ENCODE peak calls at places on chromosomes 13 and 19, in nine cellular contexts. One of them, this sample, is unnamed.

GRCh38 chr13:33228645-33229445 is 56.7 kb downstream of the STARD13 start:
- DNase-seq in B cell: peak
- DNase-seq in pancreas: no peak
- DNase-seq in cardiac muscle cell: peak
- DNase-seq in CD4-positive, alpha-beta T cell: no peak
- DNase-seq in heart left ventricle: no peak
- DNase-seq in left lung: no peak
- DNase-seq in AG09309: no peak
- DNase-seq in astrocyte: peak
- DNase-seq in this sample: peak

GRCh38 chr13:81446441-81446840 is 1105.5 kb upstream of the SPRY2 start:
- DNase-seq in B cell: no peak
- DNase-seq in pancreas: no peak
- DNase-seq in cardiac muscle cell: no peak
- DNase-seq in CD4-positive, alpha-beta T cell: no peak
- DNase-seq in heart left ventricle: no peak
- DNase-seq in left lung: no peak
- DNase-seq in AG09309: no peak
- DNase-seq in astrocyte: no peak
- DNase-seq in this sample: no peak

GRCh38 chr19:501646-502045 is 5.4 kb downstream of the MADCAM1 start:
- DNase-seq in B cell: no peak
- DNase-seq in pancreas: no peak
- DNase-seq in cardiac muscle cell: no peak
- DNase-seq in CD4-positive, alpha-beta T cell: no peak
- DNase-seq in heart left ventricle: no peak
- DNase-seq in left lung: no peak
- DNase-seq in AG09309: no peak
- DNase-seq in astrocyte: no peak
- DNase-seq in this sample: no peak

GRCh38 chr13:33832872-33833271 is 14.9 kb downstream of the RFC3 start:
- DNase-seq in B cell: no peak
- DNase-seq in pancreas: no peak
- DNase-seq in cardiac muscle cell: no peak
- DNase-seq in CD4-positive, alpha-beta T cell: no peak
- DNase-seq in heart left ventricle: no peak
- DNase-seq in left lung: no peak
- DNase-seq in AG09309: no peak
- DNase-seq in astrocyte: no peak
- DNase-seq in this sample: no peak

GRCh38 chr19:8208119-8208709 is 956 bp upstream of the CERS4 start:
- DNase-seq in B cell: peak
- DNase-seq in pancreas: no peak
- DNase-seq in cardiac muscle cell: peak
- DNase-seq in CD4-positive, alpha-beta T cell: no peak
- DNase-seq in heart left ventricle: no peak
- DNase-seq in left lung: no peak
- DNase-seq in AG09309: no peak
- DNase-seq in astrocyte: no peak
- DNase-seq in this sample: no peak

GRCh38 chr13:76917096-76917495 is 30.9 kb upstream of the KCTD12 start:
- DNase-seq in B cell: no peak
- DNase-seq in pancreas: no peak
- DNase-seq in cardiac muscle cell: peak
- DNase-seq in CD4-positive, alpha-beta T cell: no peak
- DNase-seq in heart left ventricle: no peak
- DNase-seq in left lung: no peak
- DNase-seq in AG09309: no peak
- DNase-seq in astrocyte: peak
- DNase-seq in this sample: no peak

GRCh38 chr13:31631071-31631470 is 108.3 kb upstream of the RXFP2 start:
- DNase-seq in B cell: no peak
- DNase-seq in pancreas: no peak
- DNase-seq in cardiac muscle cell: no peak
- DNase-seq in CD4-positive, alpha-beta T cell: no peak
- DNase-seq in heart left ventricle: no peak
- DNase-seq in left lung: no peak
- DNase-seq in AG09309: no peak
- DNase-seq in astrocyte: no peak
- DNase-seq in this sample: no peak

GRCh38 chr13:70747305-70747704 is 639.1 kb upstream of the KLHL1 start:
- DNase-seq in B cell: no peak
- DNase-seq in pancreas: no peak
- DNase-seq in cardiac muscle cell: no peak
- DNase-seq in CD4-positive, alpha-beta T cell: no peak
- DNase-seq in heart left ventricle: no peak
- DNase-seq in left lung: no peak
- DNase-seq in AG09309: no peak
- DNase-seq in astrocyte: no peak
- DNase-seq in this sample: no peak

GRCh38 chr13:97978661-97979450 is 25.4 kb downstream of the IPO5 start:
- DNase-seq in B cell: no peak
- DNase-seq in pancreas: no peak
- DNase-seq in cardiac muscle cell: peak
- DNase-seq in CD4-positive, alpha-beta T cell: no peak
- DNase-seq in heart left ventricle: no peak
- DNase-seq in left lung: no peak
- DNase-seq in AG09309: no peak
- DNase-seq in astrocyte: peak
- DNase-seq in this sample: peak

GRCh38 chr19:34148672-34149185 is 23.6 kb upstream of the LSM14A start:
- DNase-seq in B cell: no peak
- DNase-seq in pancreas: no peak
- DNase-seq in cardiac muscle cell: no peak
- DNase-seq in CD4-positive, alpha-beta T cell: no peak
- DNase-seq in heart left ventricle: no peak
- DNase-seq in left lung: no peak
- DNase-seq in AG09309: no peak
- DNase-seq in astrocyte: no peak
- DNase-seq in this sample: no peak

GRCh38 chr13:38073931-38074330 is 204.4 kb upstream of the TRPC4 start:
- DNase-seq in B cell: no peak
- DNase-seq in pancreas: no peak
- DNase-seq in cardiac muscle cell: no peak
- DNase-seq in CD4-positive, alpha-beta T cell: no peak
- DNase-seq in heart left ventricle: no peak
- DNase-seq in left lung: no peak
- DNase-seq in AG09309: no peak
- DNase-seq in astrocyte: no peak
- DNase-seq in this sample: no peak

GRCh38 chr13:59744747-59745394 is 418.9 kb downstream of the DIAPH3 start:
- DNase-seq in B cell: no peak
- DNase-seq in pancreas: no peak
- DNase-seq in cardiac muscle cell: peak
- DNase-seq in CD4-positive, alpha-beta T cell: no peak
- DNase-seq in heart left ventricle: no peak
- DNase-seq in left lung: no peak
- DNase-seq in AG09309: no peak
- DNase-seq in astrocyte: no peak
- DNase-seq in this sample: no peak

GRCh38 chr13:24147570-24147963 is 13.0 kb upstream of the SPATA13 start:
- DNase-seq in B cell: no peak
- DNase-seq in pancreas: no peak
- DNase-seq in cardiac muscle cell: no peak
- DNase-seq in CD4-positive, alpha-beta T cell: no peak
- DNase-seq in heart left ventricle: no peak
- DNase-seq in left lung: no peak
- DNase-seq in AG09309: no peak
- DNase-seq in astrocyte: no peak
- DNase-seq in this sample: no peak

GRCh38 chr19:38878575-38879399 is 712 bp upstream of the RINL start:
- DNase-seq in B cell: peak
- DNase-seq in pancreas: no peak
- DNase-seq in cardiac muscle cell: no peak
- DNase-seq in CD4-positive, alpha-beta T cell: no peak
- DNase-seq in heart left ventricle: peak
- DNase-seq in left lung: no peak
- DNase-seq in AG09309: no peak
- DNase-seq in astrocyte: no peak
- DNase-seq in this sample: no peak

GRCh38 chr19:29770653-29771052 is 41.1 kb upstream of the CCNE1 start:
- DNase-seq in B cell: no peak
- DNase-seq in pancreas: no peak
- DNase-seq in cardiac muscle cell: no peak
- DNase-seq in CD4-positive, alpha-beta T cell: no peak
- DNase-seq in heart left ventricle: no peak
- DNase-seq in left lung: no peak
- DNase-seq in AG09309: no peak
- DNase-seq in astrocyte: no peak
- DNase-seq in this sample: no peak

GRCh38 chr19:42601811-42602443 is 7.2 kb upstream of the CEACAM8 start:
- DNase-seq in B cell: no peak
- DNase-seq in pancreas: no peak
- DNase-seq in cardiac muscle cell: peak
- DNase-seq in CD4-positive, alpha-beta T cell: no peak
- DNase-seq in heart left ventricle: no peak
- DNase-seq in left lung: no peak
- DNase-seq in AG09309: no peak
- DNase-seq in astrocyte: peak
- DNase-seq in this sample: peak

GRCh38 chr19:35408284-35409171 is 37.7 kb downstream of the GPR42 start:
- DNase-seq in B cell: peak
- DNase-seq in pancreas: no peak
- DNase-seq in cardiac muscle cell: no peak
- DNase-seq in CD4-positive, alpha-beta T cell: no peak
- DNase-seq in heart left ventricle: no peak
- DNase-seq in left lung: no peak
- DNase-seq in AG09309: no peak
- DNase-seq in astrocyte: no peak
- DNase-seq in this sample: no peak

GRCh38 chr13:98972627-98973026 is 5.2 kb downstream of the DOCK9 start:
- DNase-seq in B cell: no peak
- DNase-seq in pancreas: no peak
- DNase-seq in cardiac muscle cell: peak
- DNase-seq in CD4-positive, alpha-beta T cell: no peak
- DNase-seq in heart left ventricle: no peak
- DNase-seq in left lung: no peak
- DNase-seq in AG09309: no peak
- DNase-seq in astrocyte: peak
- DNase-seq in this sample: peak

DNA sequence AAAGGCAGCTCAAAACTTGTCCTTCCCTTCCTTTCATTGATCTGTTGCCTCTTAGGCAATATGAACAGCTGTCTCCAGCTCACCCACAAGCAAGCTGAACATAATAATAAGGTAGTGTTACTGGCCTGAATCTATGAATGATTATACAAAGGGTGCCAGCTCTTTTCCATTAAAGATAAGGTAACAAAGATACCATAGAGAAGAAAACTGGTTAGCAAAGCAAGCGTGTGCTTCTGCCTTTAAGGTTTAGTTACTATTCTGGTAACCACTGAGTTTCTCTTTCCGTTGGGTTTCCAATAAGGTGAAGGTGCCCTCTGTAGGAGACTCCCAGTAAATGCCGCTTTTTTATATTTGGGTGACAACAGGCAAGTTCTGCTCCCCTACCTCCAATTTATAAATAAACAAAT is 12.1 kb upstream of the DACH1 start:
- DNase-seq in B cell: no peak
- DNase-seq in pancreas: no peak
- DNase-seq in cardiac muscle cell: peak
- DNase-seq in CD4-positive, alpha-beta T cell: no peak
- DNase-seq in heart left ventricle: no peak
- DNase-seq in left lung: no peak
- DNase-seq in AG09309: no peak
- DNase-seq in astrocyte: no peak
- DNase-seq in this sample: no peak
- TF ChIP-seq CTCF in B cell: no peak
- TF ChIP-seq CTCF in pancreas: peak
- TF ChIP-seq CTCF in cardiac muscle cell: peak
- TF ChIP-seq CTCF in CD4-positive, alpha-beta T cell: peak
- TF ChIP-seq CTCF in heart left ventricle: peak
- TF ChIP-seq CTCF in left lung: peak
- TF ChIP-seq CTCF in AG09309: no peak
- TF ChIP-seq CTCF in astrocyte: peak
- TF ChIP-seq CTCF in this sample: peak

DNA sequence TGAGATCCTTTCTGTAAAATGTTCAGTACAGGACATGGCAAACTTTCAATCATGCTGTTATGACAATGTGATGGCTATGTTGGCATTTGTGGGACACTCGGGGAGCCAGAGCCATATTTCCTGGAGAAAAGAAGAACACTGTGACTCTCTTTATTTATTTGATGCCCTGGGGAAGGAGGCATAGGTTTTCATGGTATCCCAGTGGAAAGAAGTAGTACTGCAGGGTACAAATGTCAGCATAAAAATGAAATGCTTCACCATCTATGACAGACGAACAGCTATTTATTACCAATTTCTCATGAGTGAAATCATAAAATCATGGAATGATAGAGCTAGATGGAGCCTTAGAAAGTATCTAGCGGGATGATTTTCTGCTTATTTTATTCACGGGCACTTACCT is 217.1 kb downstream of the COL4A1 start:
- DNase-seq in B cell: no peak
- DNase-seq in pancreas: no peak
- DNase-seq in cardiac muscle cell: no peak
- DNase-seq in CD4-positive, alpha-beta T cell: no peak
- DNase-seq in heart left ventricle: no peak
- DNase-seq in left lung: no peak
- DNase-seq in AG09309: no peak
- DNase-seq in astrocyte: no peak
- DNase-seq in this sample: no peak
- TF ChIP-seq CTCF in B cell: no peak
- TF ChIP-seq CTCF in pancreas: no peak
- TF ChIP-seq CTCF in cardiac muscle cell: peak
- TF ChIP-seq CTCF in CD4-positive, alpha-beta T cell: no peak
- TF ChIP-seq CTCF in heart left ventricle: peak
- TF ChIP-seq CTCF in left lung: peak
- TF ChIP-seq CTCF in AG09309: peak
- TF ChIP-seq CTCF in astrocyte: peak
- TF ChIP-seq CTCF in this sample: peak

GRCh38 chr19:19738564-19738963 is 5.7 kb upstream of the ZNF14 start:
- DNase-seq in B cell: no peak
- DNase-seq in pancreas: no peak
- DNase-seq in cardiac muscle cell: no peak
- DNase-seq in CD4-positive, alpha-beta T cell: no peak
- DNase-seq in heart left ventricle: no peak
- DNase-seq in left lung: no peak
- DNase-seq in AG09309: no peak
- DNase-seq in astrocyte: no peak
- DNase-seq in this sample: no peak

GRCh38 chr19:19737559-19738332 is 4.8 kb upstream of the ZNF14 start:
- DNase-seq in B cell: no peak
- DNase-seq in pancreas: no peak
- DNase-seq in cardiac muscle cell: no peak
- DNase-seq in CD4-positive, alpha-beta T cell: no peak
- DNase-seq in heart left ventricle: no peak
- DNase-seq in left lung: no peak
- DNase-seq in AG09309: no peak
- DNase-seq in astrocyte: no peak
- DNase-seq in this sample: no peak

GRCh38 chr19:19732579-19733501 is at the start of gene ZNF14:
- DNase-seq in B cell: peak
- DNase-seq in pancreas: peak
- DNase-seq in cardiac muscle cell: peak
- DNase-seq in CD4-positive, alpha-beta T cell: peak
- DNase-seq in heart left ventricle: peak
- DNase-seq in left lung: peak
- DNase-seq in AG09309: peak
- DNase-seq in astrocyte: peak
- DNase-seq in this sample: peak
- TF ChIP-seq CTCF in B cell: no peak
- TF ChIP-seq CTCF in pancreas: no peak
- TF ChIP-seq CTCF in cardiac muscle cell: peak
- TF ChIP-seq CTCF in CD4-positive, alpha-beta T cell: no peak
- TF ChIP-seq CTCF in heart left ventricle: peak
- TF ChIP-seq CTCF in left lung: no peak
- TF ChIP-seq CTCF in AG09309: peak
- TF ChIP-seq CTCF in astrocyte: no peak
- TF ChIP-seq CTCF in this sample: peak

GRCh38 chr19:11197291-11198174 is at the start of gene KANK2:
- DNase-seq in B cell: peak
- DNase-seq in pancreas: peak
- DNase-seq in cardiac muscle cell: peak
- DNase-seq in CD4-positive, alpha-beta T cell: peak
- DNase-seq in heart left ventricle: peak
- DNase-seq in left lung: peak
- DNase-seq in AG09309: no peak
- DNase-seq in astrocyte: peak
- DNase-seq in this sample: peak
- TF ChIP-seq CTCF in B cell: no peak
- TF ChIP-seq CTCF in pancreas: no peak
- TF ChIP-seq CTCF in cardiac muscle cell: no peak
- TF ChIP-seq CTCF in CD4-positive, alpha-beta T cell: no peak
- TF ChIP-seq CTCF in heart left ventricle: peak
- TF ChIP-seq CTCF in left lung: no peak
- TF ChIP-seq CTCF in AG09309: no peak
- TF ChIP-seq CTCF in astrocyte: no peak
- TF ChIP-seq CTCF in this sample: peak

This sample was measured in HFFc6.